ENCODE peak calls at places on chromosomes 5 and 9, in five cellular contexts. One of them, this sample, is unnamed.

GRCh38 chr5:148507644-148508043 is 123.9 kb downstream of the FBXO38 start:
- DNase-seq in IMR-90: no peak
- DNase-seq in body of pancreas: no peak
- DNase-seq in stomach: no peak
- DNase-seq in ovary: no peak
- DNase-seq in this sample: no peak

GRCh38 chr5:16970826-16971225 is 34.7 kb upstream of the MYO10 start:
- DNase-seq in IMR-90: peak
- DNase-seq in ovary: no peak
- DNase-seq in body of pancreas: no peak
- DNase-seq in stomach: no peak
- DNase-seq in this sample: no peak

GRCh38 chr9:129874261-129875101 is 39.2 kb downstream of the USP20 start:
- DNase-seq in stomach: no peak
- DNase-seq in IMR-90: no peak
- DNase-seq in body of pancreas: no peak
- DNase-seq in ovary: no peak
- DNase-seq in this sample: no peak

GRCh38 chr5:146778795-146779579 is 99.6 kb downstream of the PPP2R2B start:
- DNase-seq in stomach: no peak
- DNase-seq in body of pancreas: no peak
- DNase-seq in ovary: no peak
- DNase-seq in IMR-90: no peak
- DNase-seq in this sample: no peak

GRCh38 chr9:81526587-81526986 is 162.8 kb downstream of the TLE1 start:
- DNase-seq in stomach: no peak
- DNase-seq in IMR-90: peak
- DNase-seq in body of pancreas: no peak
- DNase-seq in ovary: no peak
- DNase-seq in this sample: no peak

GRCh38 chr9:128266868-128267590 is 8.8 kb downstream of the GOLGA2 start:
- DNase-seq in body of pancreas: no peak
- DNase-seq in ovary: no peak
- DNase-seq in IMR-90: no peak
- DNase-seq in stomach: no peak
- DNase-seq in this sample: no peak

GRCh38 chr9:90961375-90961774 is 159.8 kb downstream of the SYK start:
- DNase-seq in stomach: no peak
- DNase-seq in body of pancreas: no peak
- DNase-seq in IMR-90: peak
- DNase-seq in ovary: no peak
- DNase-seq in this sample: no peak

GRCh38 chr9:104200456-104200994 is 106.4 kb downstream of the SMC2 start:
- DNase-seq in stomach: no peak
- DNase-seq in body of pancreas: no peak
- DNase-seq in ovary: no peak
- DNase-seq in IMR-90: no peak
- DNase-seq in this sample: no peak

GRCh38 chr9:109035684-109036423 is 22.6 kb upstream of the CTNNAL1 start:
- DNase-seq in stomach: peak
- DNase-seq in IMR-90: peak
- DNase-seq in ovary: peak
- DNase-seq in body of pancreas: peak
- DNase-seq in this sample: peak

GRCh38 chr5:124642148-124642547 is 104.3 kb downstream of the ZNF608 start:
- DNase-seq in IMR-90: no peak
- DNase-seq in ovary: no peak
- DNase-seq in stomach: no peak
- DNase-seq in body of pancreas: no peak
- DNase-seq in this sample: no peak

GRCh38 chr5:104080646-104081175 is 518.1 kb upstream of the NUDT12 start:
- DNase-seq in ovary: no peak
- DNase-seq in IMR-90: no peak
- DNase-seq in body of pancreas: no peak
- DNase-seq in stomach: no peak
- DNase-seq in this sample: no peak

GRCh38 chr5:31052937-31053658 is 140.4 kb upstream of the CDH6 start:
- DNase-seq in ovary: no peak
- DNase-seq in body of pancreas: no peak
- DNase-seq in IMR-90: no peak
- DNase-seq in stomach: no peak
- DNase-seq in this sample: no peak

GRCh38 chr5:143213231-143213850 is 190.1 kb downstream of the NR3C1 start:
- DNase-seq in IMR-90: peak
- DNase-seq in stomach: no peak
- DNase-seq in body of pancreas: no peak
- DNase-seq in ovary: no peak
- DNase-seq in this sample: no peak

GRCh38 chr9:7779201-7779600 is 20.4 kb downstream of the DMAC1 start:
- DNase-seq in stomach: no peak
- DNase-seq in ovary: no peak
- DNase-seq in body of pancreas: no peak
- DNase-seq in IMR-90: no peak
- DNase-seq in this sample: no peak

GRCh38 chr5:173592050-173592669 is 24.3 kb downstream of the BOD1 start:
- DNase-seq in body of pancreas: no peak
- DNase-seq in IMR-90: no peak
- DNase-seq in ovary: no peak
- DNase-seq in stomach: no peak
- DNase-seq in this sample: no peak

GRCh38 chr9:69672828-69673640 is 863 bp upstream of the APBA1 start:
- DNase-seq in IMR-90: peak
- DNase-seq in stomach: peak
- DNase-seq in body of pancreas: peak
- DNase-seq in ovary: peak
- DNase-seq in this sample: peak

GRCh38 chr5:160183075-160183474 is 46.2 kb upstream of the FABP6 start:
- DNase-seq in stomach: no peak
- DNase-seq in IMR-90: peak
- DNase-seq in ovary: no peak
- DNase-seq in body of pancreas: no peak
- DNase-seq in this sample: no peak

GRCh38 chr5:173053041-173053440 is 3.1 kb upstream of the CREBRF start:
- DNase-seq in IMR-90: no peak
- DNase-seq in stomach: no peak
- DNase-seq in ovary: no peak
- DNase-seq in body of pancreas: no peak
- DNase-seq in this sample: no peak

GRCh38 chr5:6576861-6577501 is 55.9 kb downstream of the NSUN2 start:
- DNase-seq in body of pancreas: no peak
- DNase-seq in ovary: no peak
- DNase-seq in stomach: no peak
- DNase-seq in IMR-90: peak
- DNase-seq in this sample: no peak

GRCh38 chr5:123209163-123210013 is 120.3 kb downstream of the PRDM6 start:
- DNase-seq in ovary: no peak
- DNase-seq in body of pancreas: no peak
- DNase-seq in IMR-90: peak
- DNase-seq in stomach: no peak
- DNase-seq in this sample: no peak

GRCh38 chr9:84379740-84380139 is 39.2 kb upstream of the SLC28A3 start:
- DNase-seq in body of pancreas: no peak
- DNase-seq in ovary: no peak
- DNase-seq in stomach: no peak
- DNase-seq in IMR-90: no peak
- DNase-seq in this sample: no peak

GRCh38 chr5:75055727-75056144 is 3.4 kb upstream of the GCNT4 start:
- DNase-seq in body of pancreas: no peak
- DNase-seq in ovary: no peak
- DNase-seq in IMR-90: peak
- DNase-seq in stomach: no peak
- DNase-seq in this sample: no peak

GRCh38 chr9:4262735-4263141 is 37.1 kb downstream of the GLIS3 start:
- DNase-seq in ovary: no peak
- DNase-seq in IMR-90: peak
- DNase-seq in body of pancreas: no peak
- DNase-seq in stomach: no peak
- DNase-seq in this sample: no peak

GRCh38 chr5:76958976-76959767 is 6.3 kb downstream of the CRHBP start:
- DNase-seq in IMR-90: peak
- DNase-seq in stomach: no peak
- DNase-seq in body of pancreas: no peak
- DNase-seq in ovary: no peak
- DNase-seq in this sample: no peak

GRCh38 chr9:88691096-88691495 is 156.1 kb downstream of the NXNL2 start:
- DNase-seq in IMR-90: no peak
- DNase-seq in stomach: no peak
- DNase-seq in body of pancreas: no peak
- DNase-seq in ovary: no peak
- DNase-seq in this sample: peak

GRCh38 chr5:146877178-146877681 is 1.3 kb downstream of the PPP2R2B start:
- DNase-seq in IMR-90: no peak
- DNase-seq in ovary: no peak
- DNase-seq in stomach: no peak
- DNase-seq in body of pancreas: no peak
- DNase-seq in this sample: no peak

GRCh38 chr9:133148351-133149129 is 15.2 kb downstream of the GBGT1 start:
- DNase-seq in body of pancreas: peak
- DNase-seq in stomach: peak
- DNase-seq in ovary: peak
- DNase-seq in IMR-90: peak
- DNase-seq in this sample: peak

GRCh38 chr5:4862500-4862899 is 277.6 kb upstream of the ADAMTS16 start:
- DNase-seq in ovary: no peak
- DNase-seq in IMR-90: peak
- DNase-seq in stomach: no peak
- DNase-seq in body of pancreas: no peak
- DNase-seq in this sample: no peak

GRCh38 chr5:158695595-158696330 is 404.0 kb downstream of the EBF1 start:
- DNase-seq in stomach: peak
- DNase-seq in IMR-90: peak
- DNase-seq in ovary: peak
- DNase-seq in body of pancreas: peak
- DNase-seq in this sample: peak

GRCh38 chr5:139634028-139634325 is 14.2 kb upstream of the CXXC5 start:
- DNase-seq in IMR-90: no peak
- DNase-seq in ovary: no peak
- DNase-seq in body of pancreas: no peak
- DNase-seq in stomach: peak
- DNase-seq in this sample: no peak

GRCh38 chr9:33025572-33026347 is 687 bp downstream of the DNAJA1 start:
- DNase-seq in ovary: peak
- DNase-seq in body of pancreas: peak
- DNase-seq in IMR-90: peak
- DNase-seq in stomach: peak
- DNase-seq in this sample: peak

GRCh38 chr9:136546697-136547481 is 1.0 kb upstream of the NOTCH1 start:
- DNase-seq in body of pancreas: peak
- DNase-seq in ovary: peak
- DNase-seq in stomach: peak
- DNase-seq in IMR-90: peak
- DNase-seq in this sample: peak

GRCh38 chr9:136547508-136548215 is 1.8 kb upstream of the NOTCH1 start:
- DNase-seq in ovary: no peak
- DNase-seq in stomach: no peak
- DNase-seq in body of pancreas: no peak
- DNase-seq in IMR-90: no peak
- DNase-seq in this sample: no peak

GRCh38 chr9:136545065-136545965 is 533 bp downstream of the NOTCH1 start:
- DNase-seq in IMR-90: no peak
- DNase-seq in body of pancreas: peak
- DNase-seq in ovary: no peak
- DNase-seq in stomach: no peak
- DNase-seq in this sample: no peak

GRCh38 chr9:136544549-136545064 is 1.2 kb downstream of the NOTCH1 start:
- DNase-seq in IMR-90: no peak
- DNase-seq in stomach: peak
- DNase-seq in body of pancreas: peak
- DNase-seq in ovary: no peak
- DNase-seq in this sample: no peak

DNA sequence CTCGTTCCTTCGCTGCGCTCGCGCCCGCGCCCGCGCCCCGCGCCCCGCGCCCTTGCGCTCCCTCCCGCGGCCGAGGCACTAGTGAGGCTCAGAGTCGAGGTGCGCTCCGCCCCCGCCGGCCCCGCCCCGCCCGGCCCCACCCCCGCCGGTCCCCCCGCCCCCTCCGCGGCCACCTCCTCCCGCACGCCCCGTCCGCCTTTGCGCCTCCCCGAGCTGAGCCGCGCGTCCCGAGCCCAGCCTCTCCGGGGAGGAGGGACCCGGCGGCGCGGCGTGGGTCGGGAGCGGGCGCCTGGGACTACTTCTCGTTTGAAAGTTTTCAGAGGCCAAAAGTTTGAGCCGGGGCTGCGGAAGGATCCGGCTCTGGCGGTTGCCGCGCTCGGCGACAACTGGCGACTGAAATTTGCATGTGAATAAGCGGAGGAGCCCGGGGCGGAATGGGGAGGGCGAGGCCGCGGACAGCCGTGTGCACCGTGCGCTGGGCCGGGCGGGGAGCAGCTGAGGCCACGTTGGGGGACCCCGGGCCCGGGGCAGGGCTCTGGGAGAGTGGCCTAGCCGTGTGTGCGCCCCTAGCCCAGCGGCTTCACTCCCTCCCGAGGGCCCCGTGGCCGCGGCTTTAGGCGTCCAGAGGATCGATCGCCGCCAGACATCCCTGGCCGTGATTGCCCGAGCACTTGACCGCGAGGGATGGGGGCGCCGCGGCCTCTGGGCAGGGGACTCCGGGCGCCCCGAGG is at the start of gene NOTCH1:
- DNase-seq in IMR-90: peak
- DNase-seq in ovary: peak
- DNase-seq in body of pancreas: peak
- DNase-seq in stomach: peak
- DNase-seq in this sample: peak
- TF ChIP-seq POLR2A in IMR-90: no peak
- TF ChIP-seq POLR2A in ovary: peak
- TF ChIP-seq POLR2A in body of pancreas: peak
- TF ChIP-seq POLR2A in stomach: no peak
- TF ChIP-seq POLR2A in this sample: peak

DNA sequence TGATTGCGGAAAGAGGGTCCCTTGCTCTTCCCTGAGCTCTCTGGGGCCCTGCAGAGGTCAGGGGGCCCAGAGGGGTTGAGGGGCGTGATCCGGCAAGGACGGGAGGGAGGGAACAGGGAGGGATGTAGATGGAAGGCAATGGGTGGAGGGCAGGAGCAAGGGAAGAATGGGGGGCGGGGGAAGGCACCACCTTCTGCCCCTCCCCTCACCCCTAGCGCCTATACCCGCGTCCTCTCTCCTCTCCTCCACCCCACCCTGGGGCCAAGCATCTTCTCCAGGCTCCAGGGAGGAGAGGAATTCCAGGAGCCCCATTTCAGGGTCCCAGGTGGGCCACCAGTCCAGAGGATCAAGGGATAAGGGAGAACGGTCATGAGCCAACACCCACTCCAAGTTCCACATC is 11.8 kb upstream of the WDR38 start:
- DNase-seq in body of pancreas: no peak
- DNase-seq in ovary: no peak
- DNase-seq in IMR-90: no peak
- DNase-seq in stomach: no peak
- DNase-seq in this sample: no peak
- TF ChIP-seq CTCF in body of pancreas: no peak
- TF ChIP-seq CTCF in ovary: no peak
- TF ChIP-seq CTCF in IMR-90: no peak
- TF ChIP-seq CTCF in stomach: no peak
- TF ChIP-seq CTCF in this sample: no peak

GRCh38 chr5:14707811-14708210 is 43.3 kb downstream of the OTULIN start:
- DNase-seq in IMR-90: no peak
- DNase-seq in body of pancreas: no peak
- DNase-seq in ovary: no peak
- DNase-seq in stomach: no peak
- DNase-seq in this sample: no peak
- TF ChIP-seq POLR2A in IMR-90: no peak
- TF ChIP-seq POLR2A in body of pancreas: no peak
- TF ChIP-seq POLR2A in ovary: no peak
- TF ChIP-seq POLR2A in stomach: no peak
- TF ChIP-seq POLR2A in this sample: no peak

GRCh38 chr9:127093319-127094020 is 29.0 kb downstream of the ANGPTL2 start:
- DNase-seq in stomach: no peak
- DNase-seq in IMR-90: no peak
- DNase-seq in body of pancreas: no peak
- DNase-seq in ovary: no peak
- DNase-seq in this sample: no peak
- TF ChIP-seq CTCF in stomach: no peak
- TF ChIP-seq CTCF in IMR-90: no peak
- TF ChIP-seq CTCF in body of pancreas: no peak
- TF ChIP-seq CTCF in ovary: no peak
- TF ChIP-seq CTCF in this sample: no peak